ENCODE peak calls at places on chromosomes 6 and 20, in seven cellular contexts. Z is activated CD4-positive, alpha-beta T cell treated with anti-CD3 and anti-CD28 coated beads, Interleukin-2, amount 50 U/mL, for 1 hour; E is Peyer's patch; W is endothelial cell; V is AML-193; X is germinal center; T is heart left ventricle. C is an unnamed sample.

GRCh38 chr6:90835584-90836212 is 248.8 kb upstream of the MAP3K7 start:
- DNase-seq in Z (no peak), T (no peak), X (no peak), V (no peak), E (no peak), W (no peak), C (no peak)

GRCh38 chr6:2155206-2155605 is 90.2 kb downstream of the GMDS start:
- DNase-seq in V (no peak), E (no peak), W (no peak), T (no peak), X (no peak), Z (no peak), C (no peak)

GRCh38 chr6:75748743-75749538 is at the start of gene MYO6:
- DNase-seq in V (no peak), X (peak; percentile 56), W (peak; percentile 73), E (peak; percentile 90), T (peak; percentile 77), Z (peak; percentile 11), C (peak; percentile 80)

GRCh38 chr20:10739575-10739974 is 65.8 kb upstream of the JAG1 start:
- DNase-seq in W (no peak), Z (no peak), E (no peak), T (no peak), X (no peak), V (no peak), C (no peak)

GRCh38 chr6:170473226-170473789 is 79.8 kb downstream of the PSMB1 start:
- DNase-seq in W (no peak), V (no peak), Z (no peak), X (no peak), T (peak; percentile 47), E (no peak), C (no peak)

GRCh38 chr20:53247460-53248103 is 275.4 kb downstream of the TSHZ2 start:
- DNase-seq in V (no peak), W (no peak), Z (no peak), E (no peak), X (no peak), T (no peak), C (no peak)

GRCh38 chr20:14764511-14765369 is 427.3 kb upstream of the FLRT3 start:
- DNase-seq in Z (no peak), W (no peak), E (no peak), V (no peak), T (no peak), X (no peak), C (peak; percentile 92)

GRCh38 chr6:17907467-17908229 is 79.8 kb downstream of the KIF13A start:
- DNase-seq in Z (no peak), X (no peak), T (peak; percentile 76), W (no peak), E (no peak), V (peak; percentile 99), C (peak; percentile 75)

GRCh38 chr6:141610741-141611140 is 522.0 kb upstream of the GJE1 start:
- DNase-seq in T (no peak), E (no peak), X (no peak), Z (no peak), W (no peak), V (no peak), C (no peak)